ENCODE peak calls at places on chromosomes 4 and X, in nine cellular contexts. K is stimulated activated CD4-positive, alpha-beta T cell treated with anti-CD3 and anti-CD28 coated beads, Interleukin-4, amount 100 ng/mL, for 48 hours; S is substantia nigra; B is posterior cingulate gyrus; R is mucosa of gallbladder; H is amniotic stem cell; T is aorta; D is activated gamma-delta T cell treated with Interleukin-2 at 50 U/mL for 16 hours; E is NCI-H1092. P is an unnamed sample.

GRCh38 chr4:6380746-6381411 is 91.5 kb downstream of the PPP2R2C start:
- DNase-seq in K (no peak), S (no peak), B (peak), R (no peak), H (no peak), T (peak), D (no peak), E (no peak), P (no peak)

GRCh38 chrX:46840946-46841740 is 4.3 kb downstream of the RP2 start:
- DNase-seq in K (no peak), S (peak), B (no peak), R (no peak), H (no peak), T (no peak), D (no peak), E (no peak), P (no peak)

GRCh38 chr4:7725951-7726350 is 213.7 kb downstream of the AFAP1 start:
- DNase-seq in K (no peak), S (peak), B (no peak), R (no peak), H (no peak), T (no peak), D (no peak), E (no peak), P (no peak)

GRCh38 chrX:1393871-1394615 is 2.1 kb upstream of the SLC25A6 start:
- DNase-seq in K (no peak), S (no peak), B (peak), R (no peak), H (no peak), T (peak), D (no peak), E (no peak), P (no peak)

GRCh38 chr4:113825272-113825671 is 63.7 kb upstream of the CAMK2D start:
- DNase-seq in K (no peak), S (no peak), B (no peak), R (no peak), H (no peak), T (no peak), D (no peak), E (no peak), P (no peak)

GRCh38 chr4:185346975-185347601 is 48.6 kb downstream of the LRP2BP start:
- DNase-seq in K (no peak), S (no peak), B (no peak), R (no peak), H (no peak), T (no peak), D (no peak), E (no peak), P (no peak)

GRCh38 chr4:45284400-45285085 is 558.2 kb upstream of the GNPDA2 start:
- DNase-seq in K (no peak), S (no peak), B (peak), R (no peak), H (no peak), T (no peak), D (no peak), E (no peak), P (no peak)

GRCh38 chr4:87092389-87093141 is 127.9 kb downstream of the KLHL8 start:
- DNase-seq in K (no peak), S (no peak), B (peak), R (peak), H (peak), T (no peak), D (no peak), E (peak), P (no peak)

GRCh38 chrX:149898554-149898953 is 17.6 kb downstream of the MAGEA8 start:
- DNase-seq in K (no peak), S (no peak), B (no peak), R (no peak), H (no peak), T (no peak), D (no peak), E (no peak), P (no peak)

GRCh38 chr4:121796283-121796682 is 4.8 kb upstream of the EXOSC9 start:
- DNase-seq in K (no peak), S (no peak), B (no peak), R (no peak), H (no peak), T (no peak), D (no peak), E (no peak), P (no peak)

GRCh38 chr4:100895572-100896197 is 377.9 kb upstream of the EMCN start:
- DNase-seq in K (no peak), S (no peak), B (no peak), R (no peak), H (no peak), T (no peak), D (no peak), E (no peak), P (no peak)

GRCh38 chrX:21503593-21503992 is 129.4 kb downstream of the CNKSR2 start:
- DNase-seq in K (no peak), S (no peak), B (no peak), R (no peak), H (no peak), T (no peak), D (no peak), E (no peak), P (no peak)

GRCh38 chr4:176642472-176642871 is 150.2 kb downstream of the VEGFC start:
- DNase-seq in K (no peak), S (no peak), B (no peak), R (no peak), H (no peak), T (no peak), D (no peak), E (no peak), P (no peak)

GRCh38 chr4:159515314-159516025 is 412.6 kb downstream of the RAPGEF2 start:
- DNase-seq in K (no peak), S (no peak), B (no peak), R (no peak), H (no peak), T (no peak), D (no peak), E (no peak), P (no peak)

GRCh38 chr4:54233128-54233696 is 4.1 kb downstream of the PDGFRA start:
- DNase-seq in K (peak), S (peak), B (peak), R (peak), H (peak), T (peak), D (peak), E (peak), P (peak)

GRCh38 chr4:168153596-168154440 is 61.5 kb downstream of the ANXA10 start:
- DNase-seq in K (peak), S (peak), B (peak), R (peak), H (peak), T (peak), D (peak), E (peak), P (peak)

GRCh38 chrX:49919617-49920016 is 2.8 kb upstream of the CLCN5 start:
- DNase-seq in K (no peak), S (peak), B (no peak), R (peak), H (no peak), T (no peak), D (peak), E (peak), P (no peak)

GRCh38 chrX:110462957-110463356 is 104.3 kb downstream of the RTL9 start:
- DNase-seq in K (no peak), S (no peak), B (no peak), R (no peak), H (no peak), T (no peak), D (no peak), E (no peak), P (no peak)

GRCh38 chr4:71188197-71188625 is 150.6 kb upstream of the SLC4A4 start:
- DNase-seq in K (no peak), S (no peak), B (no peak), R (no peak), H (no peak), T (no peak), D (no peak), E (no peak), P (no peak)

GRCh38 chrX:155612312-155613224 is at the start of gene TMLHE:
- DNase-seq in K (peak), S (peak), B (peak), R (peak), H (peak), T (peak), D (peak), E (peak), P (peak)

GRCh38 chr4:103422467-103423219 is 224.5 kb upstream of the CENPE start:
- DNase-seq in K (no peak), S (no peak), B (no peak), R (no peak), H (no peak), T (no peak), D (no peak), E (no peak), P (no peak)

GRCh38 chrX:118226060-118226428 is 109.4 kb upstream of the KLHL13 start:
- DNase-seq in K (no peak), S (no peak), B (no peak), R (no peak), H (peak), T (no peak), D (no peak), E (no peak), P (no peak)

GRCh38 chr4:47483722-47484121 is 1.4 kb upstream of the ATP10D start:
- DNase-seq in K (no peak), S (no peak), B (no peak), R (no peak), H (no peak), T (no peak), D (no peak), E (no peak), P (no peak)

GRCh38 chrX:132086717-132087116 is 41.1 kb downstream of the FRMD7 start:
- DNase-seq in K (no peak), S (no peak), B (no peak), R (no peak), H (peak), T (no peak), D (no peak), E (no peak), P (no peak)

GRCh38 chr4:113673450-113673849 is 88.1 kb downstream of the CAMK2D start:
- DNase-seq in K (peak), S (no peak), B (no peak), R (no peak), H (no peak), T (no peak), D (peak), E (no peak), P (no peak)

GRCh38 chr4:14790487-14790886 is 211.8 kb upstream of the CPEB2 start:
- DNase-seq in K (no peak), S (no peak), B (no peak), R (no peak), H (no peak), T (no peak), D (no peak), E (no peak), P (no peak)

P was measured in smooth muscle cell of the brain vasculature.